ENCODE peak calls at places on chromosomes 1 and 21, in four cellular contexts. G is cardiac muscle cell, A is fibroblast of the aortic adventitia, L is AG09309. J is an unnamed sample.

GRCh38 chr1:248821101-248821500 is 4.6 kb downstream of the SH3BP5L start:
- DNase-seq in G (no peak), A (peak; percentile 76), L (peak; percentile 49), J (peak; percentile 64)

GRCh38 chr1:57254006-57254405 is 169.9 kb downstream of the DAB1 start:
- DNase-seq in G (no peak), A (peak; percentile 19), L (peak; percentile 8), J (no peak)

GRCh38 chr1:53697671-53698380 is 41.1 kb downstream of the GLIS1 start:
- DNase-seq in G (no peak), A (peak; percentile 64), L (peak; percentile 35), J (peak; percentile 52)

GRCh38 chr1:82565146-82565545 is 764.4 kb downstream of the ADGRL2 start:
- DNase-seq in G (no peak), A (peak; percentile 79), L (peak; percentile 47), J (peak; percentile 70)

GRCh38 chr1:159930216-159930615 is 4.9 kb upstream of the TAGLN2 start:
- DNase-seq in G (no peak), A (no peak), L (no peak), J (no peak)

GRCh38 chr1:54122131-54122751 is 30.6 kb downstream of the CDCP2 start:
- DNase-seq in G (no peak), A (no peak), L (no peak), J (no peak)

GRCh38 chr21:36788116-36788515 is 89.2 kb downstream of the SIM2 start:
- DNase-seq in G (no peak), A (no peak), L (no peak), J (peak; percentile 22)

GRCh38 chr21:17045214-17045835 is 467.5 kb upstream of the CXADR start:
- DNase-seq in G (peak; percentile 48), A (peak; percentile 61), L (no peak), J (peak; percentile 58)

GRCh38 chr1:60875139-60875538 is 207.2 kb upstream of the NFIA start:
- DNase-seq in G (no peak), A (peak; percentile 35), L (no peak), J (peak; percentile 75)

GRCh38 chr1:3495776-3496745 is 41.6 kb downstream of the ARHGEF16 start:
- DNase-seq in G (no peak), A (no peak), L (no peak), J (no peak)

GRCh38 chr21:25939396-25939761 is 204.6 kb downstream of the GABPA start:
- DNase-seq in G (no peak), A (peak; percentile 24), L (no peak), J (no peak)

GRCh38 chr1:152878042-152878441 is at the start of gene SMCP:
- DNase-seq in G (no peak), A (no peak), L (no peak), J (no peak)

GRCh38 chr1:112509005-112509659 is 367 bp downstream of the WNT2B start:
- DNase-seq in G (no peak), A (no peak), L (no peak), J (no peak)

GRCh38 chr1:64517640-64518039 is 47.7 kb downstream of the CACHD1 start:
- DNase-seq in G (no peak), A (no peak), L (no peak), J (no peak)

GRCh38 chr1:14815175-14815882 is 216.8 kb downstream of the KAZN start:
- DNase-seq in G (no peak), A (peak; percentile 21), L (no peak), J (no peak)

GRCh38 chr21:26845066-26845749 is at the start of gene ADAMTS1:
- DNase-seq in G (peak; percentile 95), A (peak; percentile 96), L (peak; percentile 80), J (peak; percentile 91)

GRCh38 chr1:162954824-162955223 is 93.8 kb upstream of the CCDC190 start:
- DNase-seq in G (no peak), A (peak; percentile 50), L (no peak), J (peak; percentile 86)

GRCh38 chr1:14937288-14937949 is 216.1 kb upstream of the TMEM51 start:
- DNase-seq in G (no peak), A (no peak), L (no peak), J (no peak)

GRCh38 chr21:42971897-42972275 is 2.5 kb upstream of the PKNOX1 start:
- DNase-seq in G (no peak), A (no peak), L (no peak), J (no peak)

GRCh38 chr1:154998818-154999650 is 3.6 kb upstream of the ZBTB7B start:
- DNase-seq in G (peak; percentile 75), A (peak; percentile 77), L (no peak), J (peak; percentile 80)

GRCh38 chr1:162003061-162003824 is 20.4 kb downstream of the OLFML2B start:
- DNase-seq in G (no peak), A (peak; percentile 93), L (peak; percentile 98), J (peak; percentile 44)

GRCh38 chr1:19476440-19477190 is 8.7 kb downstream of the CAPZB start:
- DNase-seq in G (no peak), A (no peak), L (no peak), J (peak; percentile 47)

GRCh38 chr1:220881918-220882891 is 3.0 kb downstream of the HLX start:
- DNase-seq in G (no peak), A (peak; percentile 78), L (no peak), J (peak; percentile 80)

GRCh38 chr1:37875833-37876232 is 16.4 kb upstream of the MTF1 start:
- DNase-seq in G (no peak), A (no peak), L (no peak), J (peak; percentile 38)